ENCODE peak calls at places on chromosomes 5 and 9, in four cellular contexts. D is osteoblast; T is naive thymus-derived CD4-positive, alpha-beta T cell; J is IMR-90. I is an unnamed sample. For H3K27me3, the result is how much of the 10 kb centered on the place peaks cover.

GRCh38 chr9:6354072-6354686 is 26.0 kb downstream of the TPD52L3 start:
- DNase-seq in D (peak), T (peak), J (peak), I (peak)

GRCh38 chr9:27765931-27766835 is 192.9 kb upstream of the C9orf72 start:
- DNase-seq in D (no peak), T (no peak), J (no peak), I (no peak)

GRCh38 chr9:137611623-137612609 is 6.4 kb downstream of the ARRDC1 start:
- DNase-seq in D (peak), T (no peak), J (peak), I (peak)

GRCh38 chr9:4167040-4167671 is 132.7 kb downstream of the GLIS3 start:
- DNase-seq in D (peak), T (no peak), J (peak), I (no peak)

GRCh38 chr5:74555991-74556390 is 84.5 kb downstream of the ENC1 start:
- DNase-seq in D (no peak), T (no peak), J (no peak), I (no peak)

GRCh38 chr5:50667653-50668403 is 1.4 kb downstream of the PARP8 start:
- DNase-seq in D (peak), T (peak), J (peak), I (peak)

GRCh38 chr9:38257626-38258215 is 134.8 kb upstream of the ALDH1B1 start:
- DNase-seq in D (no peak), T (no peak), J (no peak), I (no peak)

GRCh38 chr5:95102080-95102479 is 182.8 kb downstream of the MCTP1 start:
- DNase-seq in D (no peak), T (no peak), J (no peak), I (no peak)

GRCh38 chr5:151139646-151140045 is 17.9 kb downstream of the ANXA6 start:
- DNase-seq in D (no peak), T (no peak), J (no peak), I (no peak)

GRCh38 chr5:75571547-75571946 is 39.7 kb upstream of the ANKDD1B start:
- DNase-seq in D (no peak), T (no peak), J (no peak), I (no peak)

GRCh38 chr9:73753171-73753570 is 601.5 kb downstream of the ANXA1 start:
- DNase-seq in D (no peak), T (no peak), J (no peak), I (no peak)

GRCh38 chr5:176176231-176176630 is 62.0 kb upstream of the SIMC1 start:
- DNase-seq in D (no peak), T (no peak), J (no peak), I (no peak)

GRCh38 chr5:89204766-89205165 is 321.8 kb upstream of the MEF2C start:
- DNase-seq in D (no peak), T (no peak), J (no peak), I (no peak)

GRCh38 chr9:77166193-77166592 is 11.1 kb upstream of the VPS13A start:
- DNase-seq in D (no peak), T (no peak), J (no peak), I (peak)

DNA sequence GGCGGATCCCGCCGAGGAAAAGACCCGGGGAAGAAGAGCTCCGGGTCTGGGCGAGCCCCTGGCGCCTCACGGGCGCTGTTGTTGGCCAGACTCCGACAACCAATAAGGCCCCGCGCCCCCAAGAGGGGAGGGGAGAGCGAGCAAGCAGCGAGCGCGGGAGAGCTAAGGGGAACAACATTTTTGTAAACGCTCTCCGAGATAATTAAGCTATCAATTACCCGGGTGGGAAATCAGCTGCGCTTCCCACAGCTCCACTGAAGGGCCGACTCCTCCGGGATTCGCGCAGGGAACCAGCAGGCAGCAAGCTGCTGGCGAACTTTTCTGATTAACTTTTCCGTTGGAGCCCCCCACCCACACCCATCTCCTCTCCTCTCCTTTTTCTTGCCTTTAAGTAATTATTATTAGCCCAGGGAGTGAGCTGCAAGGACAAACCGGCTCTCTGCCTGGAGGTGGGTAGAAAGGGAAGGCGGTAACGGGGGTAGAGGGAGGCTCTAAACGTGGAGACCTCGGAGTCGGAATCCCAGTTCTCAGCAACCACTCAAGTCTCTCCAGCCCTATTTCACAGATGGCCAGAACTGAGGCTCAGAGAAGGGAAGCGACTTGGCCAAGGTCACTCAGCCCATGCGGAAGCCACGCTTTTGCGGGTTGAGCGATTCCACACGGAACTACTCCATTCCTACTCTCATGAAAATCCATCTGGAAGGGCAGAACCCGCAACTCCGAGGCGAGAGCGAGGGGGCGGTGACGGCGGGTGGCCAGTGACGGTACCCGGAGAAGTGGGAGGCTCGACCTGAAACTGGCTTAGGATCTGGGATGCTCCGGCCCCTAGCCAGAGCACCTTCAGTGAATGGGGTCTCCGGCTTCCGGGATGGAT is 1.3 kb downstream of the ASTN2 start:
- DNase-seq in D (peak), T (no peak), J (no peak), I (peak)
- H3K4me3 ChIP-seq in D (no peak), T (no peak), J (no peak), I (peak)

GRCh38 chr5:66903709-66904108 is 292.9 kb downstream of the CD180 start:
- DNase-seq in D (no peak), T (no peak), J (no peak), I (no peak)

GRCh38 chr5:66909364-66909763 is 287.2 kb downstream of the CD180 start:
- DNase-seq in D (no peak), T (no peak), J (no peak), I (no peak)

GRCh38 chr5:66904189-66904588 is 292.4 kb downstream of the CD180 start:
- DNase-seq in D (no peak), T (no peak), J (no peak), I (peak)

GRCh38 chr5:66906021-66906420 is 290.6 kb downstream of the CD180 start:
- DNase-seq in D (no peak), T (no peak), J (no peak), I (no peak)

DNA sequence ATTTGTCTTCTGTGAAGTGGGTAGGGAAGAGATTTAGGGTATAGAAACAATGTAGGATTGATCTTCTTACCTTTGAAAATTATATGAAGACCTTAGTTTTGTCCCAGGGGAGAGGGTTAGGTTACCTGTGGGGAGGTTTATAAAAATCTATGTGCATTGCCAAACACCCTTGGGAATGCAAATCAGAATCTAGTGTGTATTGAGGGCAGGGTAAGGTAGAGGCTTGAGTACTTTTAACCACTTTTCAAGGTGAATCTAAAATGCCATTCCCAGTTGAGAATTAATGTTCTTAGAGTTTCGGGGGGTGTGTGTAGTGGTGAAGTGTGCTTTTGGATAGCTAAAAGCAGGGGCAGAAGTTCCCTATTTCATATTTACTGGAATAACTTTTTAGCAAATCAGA is 288.4 kb downstream of the CD180 start:
- DNase-seq in D (no peak), T (no peak), J (no peak), I (no peak)
- H3K27me3 ChIP-seq in D (under half), T (under half), J (under half), I (under half)

GRCh38 chr9:2625427-2625826 is 3.8 kb downstream of the VLDLR start:
- DNase-seq in D (no peak), T (no peak), J (no peak), I (no peak)

GRCh38 chr9:2623046-2623865 is 1.7 kb downstream of the VLDLR start:
- DNase-seq in D (no peak), T (peak), J (peak), I (peak)

GRCh38 chr9:2621678-2622360 is at the start of gene VLDLR:
- DNase-seq in D (peak), T (no peak), J (peak), I (peak)

GRCh38 chr9:2622361-2623045 is 916 bp downstream of the VLDLR start:
- DNase-seq in D (no peak), T (peak), J (peak), I (peak)

GRCh38 chr9:2623866-2624682 is 2.5 kb downstream of the VLDLR start:
- DNase-seq in D (no peak), T (no peak), J (no peak), I (peak)
- H3K4me3 ChIP-seq in D (peak), T (no peak), J (peak), I (peak)

GRCh38 chr9:132181796-132182521 is 20.1 kb downstream of the NTNG2 start:
- DNase-seq in D (no peak), T (no peak), J (peak), I (no peak)

GRCh38 chr9:132183134-132183533 is 21.3 kb downstream of the NTNG2 start:
- DNase-seq in D (no peak), T (no peak), J (no peak), I (no peak)

GRCh38 chr9:132185164-132186009 is 23.5 kb downstream of the NTNG2 start:
- DNase-seq in D (no peak), T (no peak), J (no peak), I (peak)

GRCh38 chr9:132182609-132183073 is 20.8 kb downstream of the NTNG2 start:
- DNase-seq in D (peak), T (no peak), J (no peak), I (peak)

DNA sequence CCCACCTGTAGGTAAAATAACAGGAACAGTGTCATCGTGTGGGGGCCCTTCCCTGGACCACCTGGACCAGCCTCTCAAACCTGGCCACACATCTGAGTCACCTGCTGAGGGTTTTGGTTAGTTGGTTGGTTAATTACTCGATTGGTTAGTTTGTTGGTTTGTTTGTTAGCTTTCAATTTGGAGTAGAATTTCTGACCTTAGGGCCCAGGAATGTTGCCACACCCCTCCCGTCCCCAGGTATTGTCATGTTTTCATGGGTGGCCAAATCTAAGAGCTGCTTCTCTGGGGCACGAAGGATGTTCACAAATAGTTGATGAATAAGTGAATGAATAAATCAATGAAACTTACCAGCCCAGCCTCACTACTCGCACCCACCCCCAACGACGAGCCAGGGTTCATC is 21.9 kb downstream of the NTNG2 start:
- DNase-seq in D (no peak), T (no peak), J (no peak), I (no peak)
- H3K27me3 ChIP-seq in D (half or more), T (under half), J (half or more), I (under half)

DNA sequence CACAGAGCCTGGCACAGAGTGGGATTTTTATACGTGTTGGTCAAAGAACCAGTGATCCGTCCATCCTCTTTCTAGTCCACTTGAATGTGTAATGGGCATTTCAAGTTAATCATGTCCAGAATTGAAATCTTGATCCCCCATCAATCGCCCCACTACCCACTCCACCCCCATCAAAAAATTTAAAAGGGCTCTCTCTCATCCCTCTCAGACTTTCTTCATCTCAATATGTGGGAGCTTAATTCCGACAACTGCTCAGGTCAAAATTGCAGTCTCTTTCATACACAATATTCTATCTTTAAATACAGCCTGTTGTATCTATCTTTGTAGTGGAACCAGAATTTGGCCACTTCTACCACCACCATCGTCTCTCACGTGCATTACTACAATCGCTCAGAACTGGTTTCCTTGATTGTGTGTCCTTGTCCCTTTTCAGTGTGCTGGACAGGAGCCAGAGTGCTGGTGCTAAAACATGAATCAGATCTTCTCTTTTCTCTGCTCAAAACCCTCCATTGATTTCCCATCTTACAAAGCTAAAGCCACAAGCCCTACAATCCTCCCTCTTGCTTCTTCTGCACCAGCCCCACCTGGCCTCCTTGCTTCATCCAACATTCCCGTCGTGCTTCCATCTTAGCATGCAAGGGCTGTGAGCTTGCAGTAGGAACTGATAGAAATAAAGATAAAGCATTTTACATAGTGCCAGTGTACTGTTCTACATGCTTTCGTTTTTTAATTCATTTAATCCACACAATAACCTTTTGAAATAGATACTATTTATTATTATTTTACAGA is 830 bp upstream of the KIF3A start:
- DNase-seq in D (peak), T (no peak), J (no peak), I (no peak)
- H3K4me3 ChIP-seq in D (peak), T (peak), J (peak), I (no peak)

GRCh38 chr9:126230692-126231091 is 95.9 kb upstream of the MVB12B start:
- DNase-seq in D (no peak), T (no peak), J (no peak), I (no peak)

GRCh38 chr9:126228111-126228778 is 98.4 kb upstream of the MVB12B start:
- DNase-seq in D (no peak), T (no peak), J (no peak), I (no peak)

GRCh38 chr9:126226991-126227937 is 99.4 kb upstream of the MVB12B start:
- DNase-seq in D (no peak), T (no peak), J (no peak), I (no peak)

GRCh38 chr9:126229501-126229900 is 97.1 kb upstream of the MVB12B start:
- DNase-seq in D (no peak), T (no peak), J (no peak), I (no peak)

GRCh38 chr9:126228779-126229444 is 97.7 kb upstream of the MVB12B start:
- DNase-seq in D (peak), T (peak), J (peak), I (peak)
- H3K27me3 ChIP-seq in D (under half), T (under half), J (half or more), I (under half)

I was measured in H7.